ENCODE peak calls at places on chromosomes 12 and 14, in nine cellular contexts. One of them, this sample, is unnamed.
A peak's percentile ranks its signal among the peaks of the same experiment; 100 is the strongest.

GRCh38 chr12:54191550-54192022 is 2.8 kb upstream of the SMUG1 start:
- DNase-seq in breast epithelium: peak; percentile 81
- DNase-seq in gastrocnemius medialis: peak; percentile 66
- DNase-seq in left lung: peak; percentile 85
- DNase-seq in heart right ventricle: peak; percentile 80
- DNase-seq in tibial nerve: peak; percentile 86
- DNase-seq in CD8-positive, alpha-beta memory T cell: peak; percentile 76
- DNase-seq in left ventricle myocardium inferior: peak; percentile 76
- DNase-seq in MM.1S: peak; percentile 75
- DNase-seq in this sample: peak; percentile 75

GRCh38 chr14:57089901-57090300 is 178.8 kb downstream of the EXOC5 start:
- DNase-seq in CD8-positive, alpha-beta memory T cell: no peak
- DNase-seq in tibial nerve: no peak
- DNase-seq in breast epithelium: no peak
- DNase-seq in gastrocnemius medialis: no peak
- DNase-seq in heart right ventricle: no peak
- DNase-seq in left ventricle myocardium inferior: no peak
- DNase-seq in left lung: no peak
- DNase-seq in MM.1S: no peak
- DNase-seq in this sample: no peak

GRCh38 chr14:74444866-74445265 is 18.9 kb upstream of the SYNDIG1L start:
- DNase-seq in tibial nerve: no peak
- DNase-seq in heart right ventricle: no peak
- DNase-seq in breast epithelium: no peak
- DNase-seq in gastrocnemius medialis: no peak
- DNase-seq in left lung: no peak
- DNase-seq in MM.1S: no peak
- DNase-seq in left ventricle myocardium inferior: no peak
- DNase-seq in CD8-positive, alpha-beta memory T cell: no peak
- DNase-seq in this sample: no peak

GRCh38 chr14:29905549-29905948 is 22.1 kb downstream of the PRKD1 start:
- DNase-seq in tibial nerve: no peak
- DNase-seq in CD8-positive, alpha-beta memory T cell: no peak
- DNase-seq in left lung: no peak
- DNase-seq in breast epithelium: no peak
- DNase-seq in left ventricle myocardium inferior: no peak
- DNase-seq in MM.1S: no peak
- DNase-seq in gastrocnemius medialis: no peak
- DNase-seq in heart right ventricle: no peak
- DNase-seq in this sample: no peak

GRCh38 chr12:6372403-6373003 is 2.9 kb downstream of the SCNN1A start:
- DNase-seq in MM.1S: peak; percentile 45
- DNase-seq in tibial nerve: peak; percentile 52
- DNase-seq in CD8-positive, alpha-beta memory T cell: no peak
- DNase-seq in breast epithelium: peak; percentile 68
- DNase-seq in heart right ventricle: no peak
- DNase-seq in left ventricle myocardium inferior: no peak
- DNase-seq in gastrocnemius medialis: no peak
- DNase-seq in left lung: no peak
- DNase-seq in this sample: no peak

GRCh38 chr12:110575326-110575725 is 7.8 kb downstream of the PPTC7 start:
- DNase-seq in MM.1S: no peak
- DNase-seq in heart right ventricle: no peak
- DNase-seq in gastrocnemius medialis: no peak
- DNase-seq in left lung: no peak
- DNase-seq in left ventricle myocardium inferior: no peak
- DNase-seq in CD8-positive, alpha-beta memory T cell: no peak
- DNase-seq in tibial nerve: no peak
- DNase-seq in breast epithelium: no peak
- DNase-seq in this sample: peak; percentile 66

GRCh38 chr12:131457331-131458047 is 253.4 kb upstream of the SFSWAP start:
- DNase-seq in left ventricle myocardium inferior: no peak
- DNase-seq in heart right ventricle: no peak
- DNase-seq in MM.1S: no peak
- DNase-seq in CD8-positive, alpha-beta memory T cell: no peak
- DNase-seq in gastrocnemius medialis: no peak
- DNase-seq in breast epithelium: no peak
- DNase-seq in left lung: peak; percentile 59
- DNase-seq in tibial nerve: no peak
- DNase-seq in this sample: no peak

GRCh38 chr12:105935106-105935505 is 203.6 kb downstream of the NUAK1 start:
- DNase-seq in gastrocnemius medialis: no peak
- DNase-seq in breast epithelium: no peak
- DNase-seq in heart right ventricle: no peak
- DNase-seq in CD8-positive, alpha-beta memory T cell: no peak
- DNase-seq in tibial nerve: no peak
- DNase-seq in left ventricle myocardium inferior: no peak
- DNase-seq in left lung: no peak
- DNase-seq in MM.1S: no peak
- DNase-seq in this sample: no peak

GRCh38 chr14:95652690-95653089 is 33.5 kb upstream of the TCL1B start:
- DNase-seq in tibial nerve: no peak
- DNase-seq in left ventricle myocardium inferior: no peak
- DNase-seq in breast epithelium: no peak
- DNase-seq in left lung: no peak
- DNase-seq in gastrocnemius medialis: no peak
- DNase-seq in MM.1S: no peak
- DNase-seq in CD8-positive, alpha-beta memory T cell: no peak
- DNase-seq in heart right ventricle: no peak
- DNase-seq in this sample: no peak

GRCh38 chr14:95652171-95652570 is 34.1 kb upstream of the TCL1B start:
- DNase-seq in tibial nerve: no peak
- DNase-seq in gastrocnemius medialis: no peak
- DNase-seq in breast epithelium: no peak
- DNase-seq in CD8-positive, alpha-beta memory T cell: no peak
- DNase-seq in MM.1S: no peak
- DNase-seq in heart right ventricle: no peak
- DNase-seq in left lung: no peak
- DNase-seq in left ventricle myocardium inferior: no peak
- DNase-seq in this sample: no peak

GRCh38 chr14:95651028-95651427 is 35.2 kb upstream of the TCL1B start:
- DNase-seq in breast epithelium: no peak
- DNase-seq in heart right ventricle: no peak
- DNase-seq in CD8-positive, alpha-beta memory T cell: no peak
- DNase-seq in left lung: no peak
- DNase-seq in tibial nerve: no peak
- DNase-seq in gastrocnemius medialis: no peak
- DNase-seq in MM.1S: no peak
- DNase-seq in left ventricle myocardium inferior: no peak
- DNase-seq in this sample: no peak

GRCh38 chr14:95659986-95660385 is 26.2 kb upstream of the TCL1B start:
- DNase-seq in breast epithelium: no peak
- DNase-seq in tibial nerve: no peak
- DNase-seq in left lung: no peak
- DNase-seq in gastrocnemius medialis: no peak
- DNase-seq in MM.1S: no peak
- DNase-seq in left ventricle myocardium inferior: no peak
- DNase-seq in heart right ventricle: no peak
- DNase-seq in CD8-positive, alpha-beta memory T cell: no peak
- DNase-seq in this sample: no peak

DNA sequence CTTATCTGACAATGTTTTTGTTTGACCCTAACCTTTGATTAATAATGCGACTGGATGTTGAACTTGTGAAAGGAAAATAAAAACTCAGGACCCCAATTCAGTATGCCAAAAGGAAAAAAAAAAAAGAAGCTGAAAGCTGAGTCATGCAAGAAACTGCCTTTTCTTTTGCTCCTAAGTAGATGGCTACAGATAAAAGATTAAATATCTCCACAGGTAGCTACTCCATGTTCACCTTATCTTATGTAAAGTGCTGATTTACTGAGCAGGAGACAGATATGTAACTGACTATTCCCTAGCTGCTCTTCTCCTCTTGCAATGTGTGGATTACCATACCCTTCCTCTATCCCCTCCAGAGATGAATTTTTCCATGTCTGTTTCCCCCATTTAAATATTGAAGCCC is 30.8 kb upstream of the TCL1B start:
- DNase-seq in tibial nerve: no peak
- DNase-seq in left lung: no peak
- DNase-seq in MM.1S: no peak
- DNase-seq in gastrocnemius medialis: no peak
- DNase-seq in breast epithelium: no peak
- DNase-seq in left ventricle myocardium inferior: no peak
- DNase-seq in heart right ventricle: no peak
- DNase-seq in CD8-positive, alpha-beta memory T cell: no peak
- DNase-seq in this sample: no peak
- H3K4me1 ChIP-seq in tibial nerve: no peaks in the 10 kb centered on the region
- H3K4me1 ChIP-seq in left lung: no peaks in the 10 kb centered on the region
- H3K4me1 ChIP-seq in MM.1S: no peaks in the 10 kb centered on the region
- H3K4me1 ChIP-seq in gastrocnemius medialis: no peaks in the 10 kb centered on the region
- H3K4me1 ChIP-seq in breast epithelium: no peaks in the 10 kb centered on the region
- H3K4me1 ChIP-seq in left ventricle myocardium inferior: no peaks in the 10 kb centered on the region
- H3K4me1 ChIP-seq in heart right ventricle: no peaks in the 10 kb centered on the region
- H3K4me1 ChIP-seq in CD8-positive, alpha-beta memory T cell: no peaks in the 10 kb centered on the region
- H3K4me1 ChIP-seq in this sample: no peaks in the 10 kb centered on the region

GRCh38 chr12:22684526-22685118 is 59.7 kb downstream of the ETNK1 start:
- DNase-seq in left ventricle myocardium inferior: no peak
- DNase-seq in CD8-positive, alpha-beta memory T cell: peak; percentile 5
- DNase-seq in left lung: no peak
- DNase-seq in heart right ventricle: no peak
- DNase-seq in gastrocnemius medialis: no peak
- DNase-seq in MM.1S: peak; percentile 83
- DNase-seq in breast epithelium: no peak
- DNase-seq in tibial nerve: no peak
- DNase-seq in this sample: no peak

GRCh38 chr12:22684124-22684523 is 59.2 kb downstream of the ETNK1 start:
- DNase-seq in left ventricle myocardium inferior: no peak
- DNase-seq in CD8-positive, alpha-beta memory T cell: no peak
- DNase-seq in MM.1S: no peak
- DNase-seq in breast epithelium: no peak
- DNase-seq in heart right ventricle: no peak
- DNase-seq in left lung: no peak
- DNase-seq in tibial nerve: no peak
- DNase-seq in gastrocnemius medialis: no peak
- DNase-seq in this sample: no peak

GRCh38 chr12:22682663-22683062 is 57.7 kb downstream of the ETNK1 start:
- DNase-seq in tibial nerve: no peak
- DNase-seq in MM.1S: no peak
- DNase-seq in left lung: no peak
- DNase-seq in breast epithelium: no peak
- DNase-seq in gastrocnemius medialis: no peak
- DNase-seq in heart right ventricle: no peak
- DNase-seq in left ventricle myocardium inferior: no peak
- DNase-seq in CD8-positive, alpha-beta memory T cell: no peak
- DNase-seq in this sample: no peak

GRCh38 chr12:22687677-22688076 is 62.7 kb downstream of the ETNK1 start:
- DNase-seq in tibial nerve: no peak
- DNase-seq in left ventricle myocardium inferior: no peak
- DNase-seq in heart right ventricle: no peak
- DNase-seq in MM.1S: peak; percentile 89
- DNase-seq in gastrocnemius medialis: no peak
- DNase-seq in CD8-positive, alpha-beta memory T cell: no peak
- DNase-seq in left lung: no peak
- DNase-seq in breast epithelium: no peak
- DNase-seq in this sample: no peak

DNA sequence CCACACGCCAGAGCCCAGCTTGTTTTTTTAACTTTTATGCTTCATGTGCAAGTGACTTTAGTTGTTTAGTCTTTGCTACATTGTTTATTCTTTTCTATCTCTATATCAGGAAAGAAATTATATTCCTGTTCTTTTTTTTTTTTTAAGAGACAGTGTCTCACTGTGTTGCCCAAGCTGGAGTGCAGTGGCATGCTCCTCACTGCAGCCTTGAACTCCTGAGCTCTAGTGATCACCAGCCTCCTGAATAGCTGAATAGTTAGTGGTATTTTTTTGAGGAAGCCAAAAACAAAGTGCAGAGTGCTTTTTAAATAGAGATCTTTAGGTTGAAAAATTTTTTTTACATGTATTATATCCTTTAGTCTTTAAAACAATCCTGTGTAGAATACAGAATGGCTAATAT is 58.2 kb downstream of the ETNK1 start:
- DNase-seq in heart right ventricle: no peak
- DNase-seq in left lung: no peak
- DNase-seq in CD8-positive, alpha-beta memory T cell: no peak
- DNase-seq in tibial nerve: no peak
- DNase-seq in left ventricle myocardium inferior: no peak
- DNase-seq in gastrocnemius medialis: no peak
- DNase-seq in MM.1S: no peak
- DNase-seq in breast epithelium: no peak
- DNase-seq in this sample: no peak
- H3K27ac ChIP-seq in heart right ventricle: no peak overlapping the region
- H3K27ac ChIP-seq in left lung: no peak overlapping the region
- H3K27ac ChIP-seq in CD8-positive, alpha-beta memory T cell: no peak overlapping the region
- H3K27ac ChIP-seq in tibial nerve: no peak overlapping the region
- H3K27ac ChIP-seq in left ventricle myocardium inferior: no peak overlapping the region
- H3K27ac ChIP-seq in gastrocnemius medialis: no peak overlapping the region
- H3K27ac ChIP-seq in MM.1S: no peak overlapping the region
- H3K27ac ChIP-seq in breast epithelium: no peak overlapping the region
- H3K27ac ChIP-seq in this sample: no peak overlapping the region

DNA sequence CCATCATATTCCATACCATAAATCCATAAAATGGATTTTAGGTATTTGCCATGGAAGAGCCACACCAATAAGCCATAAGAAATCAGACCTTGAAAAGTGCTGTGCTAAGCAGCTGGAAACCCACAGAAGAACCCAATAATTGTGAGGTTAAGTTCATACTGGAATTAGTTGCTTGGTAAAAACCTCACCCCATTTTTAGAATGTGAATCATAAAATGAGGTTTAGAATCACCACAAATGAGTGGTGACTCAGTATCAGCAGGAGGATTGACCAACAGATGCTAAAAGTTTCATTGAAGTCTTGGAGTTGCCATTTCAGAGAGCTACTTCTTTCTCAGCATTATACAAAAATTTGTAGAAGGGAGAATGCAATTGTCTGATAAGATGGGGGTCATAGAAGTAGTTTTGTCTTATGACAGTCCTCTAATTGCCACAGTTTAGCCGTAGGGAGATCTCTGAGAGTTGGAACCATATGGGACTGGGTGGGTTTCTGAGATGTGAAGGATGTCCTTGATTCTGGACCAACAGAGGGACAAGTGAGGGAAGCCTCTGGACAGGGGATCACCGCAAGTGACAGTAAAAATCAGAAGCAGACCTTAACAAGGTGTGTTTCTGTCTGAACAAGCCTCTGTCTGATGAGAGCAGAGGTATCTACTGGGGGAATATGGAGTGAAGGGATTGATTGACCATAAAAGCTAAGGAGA is 1.4 kb upstream of the STON2 start:
- DNase-seq in heart right ventricle: no peak
- DNase-seq in MM.1S: peak; percentile 76
- DNase-seq in left ventricle myocardium inferior: no peak
- DNase-seq in CD8-positive, alpha-beta memory T cell: no peak
- DNase-seq in gastrocnemius medialis: peak; percentile 49
- DNase-seq in tibial nerve: peak; percentile 41
- DNase-seq in breast epithelium: no peak
- DNase-seq in left lung: no peak
- DNase-seq in this sample: no peak
- H3K4me3 ChIP-seq in heart right ventricle: no peak overlapping the region
- H3K4me3 ChIP-seq in MM.1S: no peak overlapping the region
- H3K4me3 ChIP-seq in left ventricle myocardium inferior: no peak overlapping the region
- H3K4me3 ChIP-seq in CD8-positive, alpha-beta memory T cell: no peak overlapping the region
- H3K4me3 ChIP-seq in gastrocnemius medialis: no peak overlapping the region
- H3K4me3 ChIP-seq in tibial nerve: no peak overlapping the region
- H3K4me3 ChIP-seq in breast epithelium: no peak overlapping the region
- H3K4me3 ChIP-seq in left lung: no peak overlapping the region
- H3K4me3 ChIP-seq in this sample: no peak overlapping the region

DNA sequence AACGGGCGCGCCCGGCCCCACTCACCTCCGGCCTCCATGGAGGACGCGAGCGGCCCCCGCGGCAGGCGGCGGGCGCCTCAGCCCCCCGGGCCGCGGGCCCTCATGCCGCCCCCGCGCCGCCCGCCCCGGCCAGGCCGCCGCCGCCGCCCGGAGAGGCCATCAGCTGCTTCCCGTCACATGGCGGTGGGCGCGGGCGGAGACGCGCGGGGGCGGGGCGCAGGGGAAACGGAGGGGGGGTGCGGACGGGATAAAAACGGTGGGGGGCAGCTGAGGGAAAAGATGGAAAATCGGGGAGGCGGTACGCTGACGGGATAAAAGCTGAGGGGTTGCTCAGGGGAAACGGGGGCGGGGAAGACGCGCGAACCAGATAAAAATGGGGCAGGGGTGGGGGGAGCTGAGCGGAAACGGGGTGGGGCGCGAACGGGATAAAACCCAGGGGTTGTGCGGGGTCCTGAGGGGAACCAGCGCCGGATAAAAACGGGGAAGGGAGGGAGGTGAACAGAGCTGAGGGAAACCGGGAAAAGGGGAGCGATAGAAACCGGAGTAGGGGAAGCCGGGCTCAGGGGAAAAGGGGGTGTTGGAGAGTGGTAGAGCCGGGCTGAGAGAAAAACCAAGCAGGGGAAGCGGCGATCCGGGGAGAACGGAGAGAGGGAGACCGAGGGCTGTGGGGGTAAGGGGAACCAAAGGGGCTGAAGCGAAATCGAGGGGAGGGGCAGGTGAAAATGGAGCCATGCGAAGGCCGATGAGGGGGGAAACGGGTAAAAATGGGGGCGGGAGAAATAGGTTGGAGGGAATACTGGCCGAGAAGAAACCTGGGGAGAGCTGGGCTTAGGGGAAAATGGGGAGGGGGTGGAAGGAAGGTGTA is at the start of gene WSB2:
- DNase-seq in gastrocnemius medialis: peak; percentile 58
- DNase-seq in breast epithelium: peak; percentile 65
- DNase-seq in tibial nerve: peak; percentile 84
- DNase-seq in CD8-positive, alpha-beta memory T cell: peak; percentile 44
- DNase-seq in left lung: peak; percentile 93
- DNase-seq in heart right ventricle: peak; percentile 91
- DNase-seq in MM.1S: peak; percentile 6
- DNase-seq in left ventricle myocardium inferior: peak; percentile 84
- DNase-seq in this sample: peak; percentile 87
- H3K4me1 ChIP-seq in gastrocnemius medialis: peaks cover 30% of the 10 kb centered on the region
- H3K4me1 ChIP-seq in breast epithelium: no peaks in the 10 kb centered on the region
- H3K4me1 ChIP-seq in tibial nerve: peaks cover 58% of the 10 kb centered on the region
- H3K4me1 ChIP-seq in CD8-positive, alpha-beta memory T cell: peaks cover 40% of the 10 kb centered on the region
- H3K4me1 ChIP-seq in left lung: peaks cover 61% of the 10 kb centered on the region
- H3K4me1 ChIP-seq in heart right ventricle: peaks cover 52% of the 10 kb centered on the region
- H3K4me1 ChIP-seq in MM.1S: no peaks in the 10 kb centered on the region
- H3K4me1 ChIP-seq in left ventricle myocardium inferior: peaks cover 71% of the 10 kb centered on the region
- H3K4me1 ChIP-seq in this sample: peaks cover 33% of the 10 kb centered on the region